ENCODE peak calls at places on chromosomes 16 and 17, in seven cellular contexts. R is heart right ventricle; C is H1; X is CD4-positive, alpha-beta memory T cell; T is heart left ventricle; K is transverse colon; A is colonic mucosa. U is an unnamed sample.

GRCh38 chr16:61858996-61859395 is 177.2 kb downstream of the CDH8 start:
- DNase-seq in X (no peak), R (no peak), C (no peak), T (no peak), K (no peak), A (no peak), U (no peak)

GRCh38 chr16:51153275-51153991 is 2.4 kb upstream of the SALL1 start:
- DNase-seq in K (no peak), R (no peak), X (no peak), A (no peak), T (no peak), C (peak; percentile 63), U (no peak)

GRCh38 chr16:29789775-29790182 is 772 bp upstream of the KIF22 start:
- DNase-seq in C (no peak), T (no peak), A (no peak), X (no peak), R (no peak), K (peak; percentile 15), U (no peak)

GRCh38 chr16:30659507-30660423 is 1.5 kb downstream of the FBRS start:
- DNase-seq in K (peak; percentile 46), C (no peak), A (peak; percentile 56), R (no peak), T (peak; percentile 47), X (peak; percentile 43), U (peak; percentile 18)

GRCh38 chr17:82216301-82217119 is 3.9 kb upstream of the CCDC57 start:
- DNase-seq in R (peak; percentile 61), K (peak; percentile 85), A (peak; percentile 85), X (peak; percentile 44), T (peak; percentile 82), C (no peak), U (no peak)

GRCh38 chr17:50169881-50170459 is 4.2 kb downstream of the SGCA start:
- DNase-seq in T (peak; percentile 27), C (no peak), K (no peak), A (no peak), R (no peak), X (no peak), U (no peak)

GRCh38 chr16:12219992-12220391 is 243.5 kb downstream of the SNX29 start:
- DNase-seq in C (no peak), R (no peak), K (no peak), A (no peak), T (no peak), X (no peak), U (no peak)

GRCh38 chr16:90018297-90019200 is 707 bp downstream of the DBNDD1 start:
- DNase-seq in R (no peak), A (no peak), K (peak; percentile 52), X (no peak), C (peak; percentile 77), T (no peak), U (no peak)

GRCh38 chr17:47117386-47117785 is 71.7 kb downstream of the CDC27 start:
- DNase-seq in X (no peak), A (no peak), C (no peak), T (no peak), R (no peak), K (no peak), U (no peak)

GRCh38 chr16:88329726-88330700 is 52.7 kb upstream of the ZNF469 start:
- DNase-seq in K (no peak), X (no peak), C (no peak), R (no peak), T (no peak), A (no peak), U (no peak)

GRCh38 chr16:3152022-3152272 is 17.1 kb downstream of the ZNF213 start:
- DNase-seq in R (no peak), A (no peak), T (no peak), C (no peak), K (no peak), X (peak; percentile 43), U (no peak)
- H3K4me3 ChIP-seq in R (peak overlapping the region; percentile 55), A (peak overlapping the region; percentile 29), T (peak overlapping the region; percentile 74), C (peak overlapping the region; percentile 57), K (no peak overlapping the region), X (peak overlapping the region; percentile 50), U (peak overlapping the region; percentile 50)

GRCh38 chr17:21076242-21076641 is 33.4 kb upstream of the USP22 start:
- DNase-seq in T (no peak), A (no peak), C (no peak), X (no peak), K (no peak), R (no peak), U (no peak)
- H3K4me3 ChIP-seq in T (no peak overlapping the region), A (no peak overlapping the region), C (no peak overlapping the region), X (no peak overlapping the region), K (no peak overlapping the region), R (no peak overlapping the region), U (no peak overlapping the region)

DNA sequence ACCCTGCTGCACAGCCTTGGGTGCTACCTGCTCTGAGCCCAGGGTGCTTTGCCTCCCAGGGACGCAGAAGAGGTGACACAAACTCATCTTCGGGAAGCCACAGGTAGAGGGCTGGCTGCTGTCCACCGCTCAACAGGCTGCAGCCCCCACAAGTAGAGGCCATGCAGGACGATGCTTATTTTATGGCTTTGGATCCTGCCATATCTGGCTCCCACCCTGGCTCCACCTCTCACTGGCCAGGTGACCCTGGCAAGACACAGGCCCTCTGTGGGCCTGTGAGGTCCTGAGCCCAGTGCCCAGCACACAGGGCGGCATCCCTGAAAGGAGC is 11.3 kb upstream of the BCAR1 start:
- DNase-seq in C (no peak), A (no peak), T (no peak), X (no peak), K (no peak), R (no peak), U (no peak)
- H3K4me3 ChIP-seq in C (no peak overlapping the region), A (no peak overlapping the region), T (no peak overlapping the region), X (no peak overlapping the region), K (no peak overlapping the region), R (peak overlapping the region; percentile 85), U (no peak overlapping the region)

GRCh38 chr17:17555151-17555550 is 36.4 kb downstream of the PEMT start:
- DNase-seq in A (no peak), X (no peak), C (no peak), R (no peak), T (peak; percentile 15), K (no peak), U (no peak)
- H3K4me3 ChIP-seq in A (no peak overlapping the region), X (no peak overlapping the region), C (no peak overlapping the region), R (no peak overlapping the region), T (no peak overlapping the region), K (no peak overlapping the region), U (no peak overlapping the region)

GRCh38 chr16:82091225-82091624 is 56.2 kb downstream of the HSD17B2 start:
- DNase-seq in X (no peak), T (no peak), C (no peak), A (no peak), R (no peak), K (no peak), U (no peak)
- H3K4me3 ChIP-seq in X (no peak overlapping the region), T (no peak overlapping the region), C (no peak overlapping the region), A (no peak overlapping the region), R (no peak overlapping the region), K (no peak overlapping the region), U (no peak overlapping the region)

DNA sequence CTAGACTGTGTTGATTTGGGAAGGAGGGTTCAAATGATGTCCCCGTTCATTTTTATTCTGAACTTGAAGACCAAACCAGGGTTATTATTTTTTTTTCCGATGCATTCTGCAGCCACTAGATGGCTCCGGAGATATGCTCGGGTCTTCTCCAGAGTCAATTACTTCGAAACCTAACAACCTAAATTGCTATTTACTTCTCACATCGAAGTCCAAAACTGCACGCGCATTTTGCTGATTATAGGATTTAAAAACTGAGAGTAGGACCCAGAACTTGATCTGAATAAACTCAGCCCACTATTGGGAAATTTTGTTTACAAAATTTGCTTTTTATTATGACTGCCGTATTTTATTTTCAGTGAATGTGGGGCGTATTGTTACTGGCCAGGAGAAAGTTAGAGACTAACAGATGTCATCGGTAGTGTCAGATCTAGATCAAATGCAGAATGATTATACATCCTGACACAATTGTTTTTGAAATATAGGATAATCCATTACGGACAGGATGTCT is 263.8 kb downstream of the HS3ST3A1 start:
- DNase-seq in C (no peak), R (peak; percentile 29), A (peak; percentile 31), T (no peak), X (peak; percentile 17), K (no peak), U (peak; percentile 24)
- H3K4me3 ChIP-seq in C (no peak overlapping the region), R (peak overlapping the region; percentile 37), A (no peak overlapping the region), T (peak overlapping the region; percentile 39), X (no peak overlapping the region), K (no peak overlapping the region), U (no peak overlapping the region)

GRCh38 chr16:48558269-48558915 is 51.6 kb downstream of the N4BP1 start:
- DNase-seq in A (no peak), C (no peak), X (peak; percentile 8), T (no peak), K (no peak), R (no peak), U (no peak)
- H3K4me3 ChIP-seq in A (no peak overlapping the region), C (no peak overlapping the region), X (no peak overlapping the region), T (no peak overlapping the region), K (no peak overlapping the region), R (peak overlapping the region; percentile 7), U (no peak overlapping the region)

DNA sequence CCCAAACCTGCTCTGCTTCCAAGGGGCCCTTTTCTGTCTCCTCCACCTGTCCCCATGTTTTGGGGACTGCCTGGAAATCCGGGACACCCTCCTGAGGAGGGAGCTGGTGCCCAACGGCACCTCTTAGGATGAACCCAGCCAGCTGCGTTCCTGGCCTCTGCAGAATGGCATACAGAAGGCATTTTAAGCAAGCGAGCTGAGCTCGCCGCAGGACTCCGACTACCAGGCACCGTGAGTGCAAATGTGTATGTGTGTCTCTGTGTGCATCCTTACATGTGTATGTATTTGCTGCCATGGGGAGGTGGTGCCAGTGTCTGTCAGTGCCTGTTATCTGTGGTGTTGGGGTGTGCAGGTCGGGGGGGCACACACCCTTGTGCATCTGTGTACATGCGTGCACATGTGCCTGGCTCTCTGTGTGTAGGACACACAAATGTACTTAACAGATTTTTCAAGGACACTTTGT is 39.2 kb downstream of the ABAT start:
- DNase-seq in R (no peak), C (no peak), A (no peak), X (no peak), K (no peak), T (no peak), U (no peak)
- H3K4me3 ChIP-seq in R (no peak overlapping the region), C (no peak overlapping the region), A (no peak overlapping the region), X (no peak overlapping the region), K (no peak overlapping the region), T (no peak overlapping the region), U (no peak overlapping the region)

GRCh38 chr17:42010898-42011516 is 6.2 kb downstream of the DNAJC7 start:
- DNase-seq in C (no peak), X (no peak), R (no peak), T (no peak), A (no peak), K (no peak), U (no peak)
- H3K4me3 ChIP-seq in C (no peak overlapping the region), X (no peak overlapping the region), R (no peak overlapping the region), T (no peak overlapping the region), A (no peak overlapping the region), K (no peak overlapping the region), U (no peak overlapping the region)

GRCh38 chr17:73030995-73031394 is 61.5 kb downstream of the SLC39A11 start:
- DNase-seq in X (no peak), C (no peak), R (no peak), A (no peak), T (no peak), K (no peak), U (no peak)
- H3K4me3 ChIP-seq in X (no peak overlapping the region), C (no peak overlapping the region), R (no peak overlapping the region), A (no peak overlapping the region), T (no peak overlapping the region), K (no peak overlapping the region), U (no peak overlapping the region)